ENCODE peak calls at places on chromosomes 12 and 14, in nine cellular contexts. One of them, this sample, is unnamed.

GRCh38 chr12:29220632-29221336 is 71.7 kb downstream of the FAR2 start:
- DNase-seq in IMR-90: no peak
- DNase-seq in H54: no peak
- DNase-seq in right lobe of liver: no peak
- DNase-seq in HCT116: peak; percentile 68
- DNase-seq in stomach: no peak
- DNase-seq in testis: peak; percentile 59
- DNase-seq in A549: no peak
- DNase-seq in adrenal gland: no peak
- DNase-seq in this sample: no peak

GRCh38 chr14:56889705-56890104 is 79.4 kb upstream of the OTX2 start:
- DNase-seq in IMR-90: no peak
- DNase-seq in H54: no peak
- DNase-seq in right lobe of liver: no peak
- DNase-seq in HCT116: no peak
- DNase-seq in stomach: no peak
- DNase-seq in testis: no peak
- DNase-seq in A549: no peak
- DNase-seq in adrenal gland: no peak
- DNase-seq in this sample: no peak

GRCh38 chr12:107891967-107892366 is 117.5 kb downstream of the ASCL4 start:
- DNase-seq in IMR-90: peak; percentile 4
- DNase-seq in H54: no peak
- DNase-seq in right lobe of liver: no peak
- DNase-seq in HCT116: no peak
- DNase-seq in stomach: no peak
- DNase-seq in testis: peak; percentile 40
- DNase-seq in A549: peak; percentile 24
- DNase-seq in adrenal gland: no peak
- DNase-seq in this sample: no peak

GRCh38 chr12:33650832-33651231 is 211.2 kb upstream of the SYT10 start:
- DNase-seq in IMR-90: no peak
- DNase-seq in H54: no peak
- DNase-seq in right lobe of liver: no peak
- DNase-seq in HCT116: no peak
- DNase-seq in stomach: no peak
- DNase-seq in testis: no peak
- DNase-seq in A549: no peak
- DNase-seq in adrenal gland: no peak
- DNase-seq in this sample: no peak

GRCh38 chr12:92290016-92290685 is 144.5 kb upstream of the BTG1 start:
- DNase-seq in IMR-90: peak; percentile 65
- DNase-seq in H54: peak; percentile 23
- DNase-seq in right lobe of liver: no peak
- DNase-seq in HCT116: no peak
- DNase-seq in stomach: no peak
- DNase-seq in testis: no peak
- DNase-seq in A549: peak; percentile 10
- DNase-seq in adrenal gland: no peak
- DNase-seq in this sample: no peak

GRCh38 chr14:95107711-95108110 is 49.6 kb downstream of the DICER1 start:
- DNase-seq in IMR-90: no peak
- DNase-seq in H54: no peak
- DNase-seq in right lobe of liver: no peak
- DNase-seq in HCT116: no peak
- DNase-seq in stomach: no peak
- DNase-seq in testis: no peak
- DNase-seq in A549: no peak
- DNase-seq in adrenal gland: no peak
- DNase-seq in this sample: no peak

GRCh38 chr12:12081836-12082497 is 11.2 kb downstream of the BCL2L14 start:
- DNase-seq in IMR-90: peak; percentile 55
- DNase-seq in H54: peak; percentile 16
- DNase-seq in right lobe of liver: peak; percentile 26
- DNase-seq in HCT116: peak; percentile 29
- DNase-seq in stomach: no peak
- DNase-seq in testis: no peak
- DNase-seq in A549: peak; percentile 78
- DNase-seq in adrenal gland: no peak
- DNase-seq in this sample: no peak

GRCh38 chr14:91256661-91257060 is 12.2 kb upstream of the GPR68 start:
- DNase-seq in IMR-90: no peak
- DNase-seq in H54: no peak
- DNase-seq in right lobe of liver: no peak
- DNase-seq in HCT116: no peak
- DNase-seq in stomach: no peak
- DNase-seq in testis: no peak
- DNase-seq in A549: no peak
- DNase-seq in adrenal gland: no peak
- DNase-seq in this sample: no peak

GRCh38 chr12:85280984-85281946 is 1.2 kb downstream of the ALX1 start:
- DNase-seq in IMR-90: no peak
- DNase-seq in H54: no peak
- DNase-seq in right lobe of liver: no peak
- DNase-seq in HCT116: no peak
- DNase-seq in stomach: no peak
- DNase-seq in testis: no peak
- DNase-seq in A549: no peak
- DNase-seq in adrenal gland: no peak
- DNase-seq in this sample: no peak

GRCh38 chr12:57272337-57273151 is 21.6 kb upstream of the STAC3 start:
- DNase-seq in IMR-90: peak; percentile 45
- DNase-seq in H54: no peak
- DNase-seq in right lobe of liver: no peak
- DNase-seq in HCT116: no peak
- DNase-seq in stomach: no peak
- DNase-seq in testis: no peak
- DNase-seq in A549: no peak
- DNase-seq in adrenal gland: no peak
- DNase-seq in this sample: no peak

GRCh38 chr12:98750511-98750910 is 105.4 kb downstream of the APAF1 start:
- DNase-seq in IMR-90: peak; percentile 13
- DNase-seq in H54: no peak
- DNase-seq in right lobe of liver: no peak
- DNase-seq in HCT116: no peak
- DNase-seq in stomach: no peak
- DNase-seq in testis: no peak
- DNase-seq in A549: no peak
- DNase-seq in adrenal gland: no peak
- DNase-seq in this sample: no peak

GRCh38 chr14:92961567-92961855 is 38.6 kb downstream of the CHGA start:
- DNase-seq in IMR-90: no peak
- DNase-seq in H54: no peak
- DNase-seq in right lobe of liver: no peak
- DNase-seq in HCT116: no peak
- DNase-seq in stomach: no peak
- DNase-seq in testis: no peak
- DNase-seq in A549: no peak
- DNase-seq in adrenal gland: no peak
- DNase-seq in this sample: no peak

GRCh38 chr12:46366771-46367170 is 5.8 kb downstream of the SLC38A2 start:
- DNase-seq in IMR-90: no peak
- DNase-seq in H54: no peak
- DNase-seq in right lobe of liver: no peak
- DNase-seq in HCT116: no peak
- DNase-seq in stomach: no peak
- DNase-seq in testis: no peak
- DNase-seq in A549: no peak
- DNase-seq in adrenal gland: no peak
- DNase-seq in this sample: no peak
- TF ChIP-seq POLR2A in IMR-90: no peak
- TF ChIP-seq POLR2A in H54: no peak
- TF ChIP-seq POLR2A in right lobe of liver: no peak
- TF ChIP-seq POLR2A in HCT116: no peak
- TF ChIP-seq POLR2A in stomach: no peak
- TF ChIP-seq POLR2A in testis: no peak
- TF ChIP-seq POLR2A in A549: no peak
- TF ChIP-seq POLR2A in adrenal gland: no peak
- TF ChIP-seq POLR2A in this sample: no peak

GRCh38 chr12:54359762-54360351 is 4.4 kb downstream of the GPR84 start:
- DNase-seq in IMR-90: no peak
- DNase-seq in H54: no peak
- DNase-seq in right lobe of liver: no peak
- DNase-seq in HCT116: no peak
- DNase-seq in stomach: no peak
- DNase-seq in testis: no peak
- DNase-seq in A549: no peak
- DNase-seq in adrenal gland: no peak
- DNase-seq in this sample: no peak

GRCh38 chr12:54360717-54361456 is 3.4 kb downstream of the GPR84 start:
- DNase-seq in IMR-90: peak; percentile 82
- DNase-seq in H54: no peak
- DNase-seq in right lobe of liver: peak; percentile 79
- DNase-seq in HCT116: peak; percentile 77
- DNase-seq in stomach: peak; percentile 87
- DNase-seq in testis: peak; percentile 92
- DNase-seq in A549: peak; percentile 88
- DNase-seq in adrenal gland: peak; percentile 94
- DNase-seq in this sample: no peak

GRCh38 chr12:54357802-54358619 is 6.3 kb downstream of the GPR84 start:
- DNase-seq in IMR-90: no peak
- DNase-seq in H54: no peak
- DNase-seq in right lobe of liver: no peak
- DNase-seq in HCT116: no peak
- DNase-seq in stomach: no peak
- DNase-seq in testis: no peak
- DNase-seq in A549: no peak
- DNase-seq in adrenal gland: no peak
- DNase-seq in this sample: no peak

GRCh38 chr12:54358620-54358944 is 5.7 kb downstream of the GPR84 start:
- DNase-seq in IMR-90: no peak
- DNase-seq in H54: no peak
- DNase-seq in right lobe of liver: no peak
- DNase-seq in HCT116: no peak
- DNase-seq in stomach: no peak
- DNase-seq in testis: no peak
- DNase-seq in A549: no peak
- DNase-seq in adrenal gland: no peak
- DNase-seq in this sample: no peak

GRCh38 chr12:54358945-54359761 is 5.1 kb downstream of the GPR84 start:
- DNase-seq in IMR-90: peak; percentile 100
- DNase-seq in H54: peak; percentile 88
- DNase-seq in right lobe of liver: peak; percentile 93
- DNase-seq in HCT116: peak; percentile 99
- DNase-seq in stomach: peak; percentile 95
- DNase-seq in testis: peak; percentile 98
- DNase-seq in A549: peak; percentile 100
- DNase-seq in adrenal gland: peak; percentile 99
- DNase-seq in this sample: peak; percentile 97
- TF ChIP-seq POLR2A in IMR-90: peak; percentile 56
- TF ChIP-seq POLR2A in H54: peak; percentile 48
- TF ChIP-seq POLR2A in right lobe of liver: peak; percentile 38
- TF ChIP-seq POLR2A in HCT116: no peak
- TF ChIP-seq POLR2A in stomach: no peak
- TF ChIP-seq POLR2A in testis: no peak
- TF ChIP-seq POLR2A in A549: peak; percentile 38
- TF ChIP-seq POLR2A in adrenal gland: peak; percentile 79
- TF ChIP-seq POLR2A in this sample: no peak

DNA sequence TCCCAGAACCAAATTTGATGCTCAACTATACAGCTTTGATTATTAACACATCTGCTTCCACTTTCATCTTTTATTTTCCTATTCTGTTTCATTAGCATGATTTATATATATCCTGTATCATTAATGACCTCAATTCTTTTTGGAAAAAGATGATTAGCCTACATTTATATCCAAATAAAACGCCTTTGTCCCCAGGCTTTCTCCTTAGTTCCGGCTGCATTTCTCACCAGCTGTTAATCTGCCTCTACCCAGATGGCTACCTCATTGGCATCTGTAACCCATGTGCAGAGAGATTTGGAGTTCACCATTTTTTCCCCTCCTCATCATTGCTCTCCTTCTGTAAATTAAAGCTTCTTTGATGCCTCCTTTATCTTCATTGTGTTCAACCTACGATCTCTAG is 336.8 kb upstream of the RGS6 start:
- DNase-seq in IMR-90: no peak
- DNase-seq in H54: no peak
- DNase-seq in right lobe of liver: no peak
- DNase-seq in HCT116: no peak
- DNase-seq in stomach: no peak
- DNase-seq in testis: no peak
- DNase-seq in A549: no peak
- DNase-seq in adrenal gland: no peak
- DNase-seq in this sample: no peak
- TF ChIP-seq POLR2A in IMR-90: no peak
- TF ChIP-seq POLR2A in H54: no peak
- TF ChIP-seq POLR2A in right lobe of liver: no peak
- TF ChIP-seq POLR2A in HCT116: no peak
- TF ChIP-seq POLR2A in stomach: no peak
- TF ChIP-seq POLR2A in testis: no peak
- TF ChIP-seq POLR2A in A549: no peak
- TF ChIP-seq POLR2A in adrenal gland: no peak
- TF ChIP-seq POLR2A in this sample: no peak

GRCh38 chr14:37595809-37596595 is 573 bp downstream of the TTC6 start:
- DNase-seq in IMR-90: peak; percentile 34
- DNase-seq in H54: no peak
- DNase-seq in right lobe of liver: peak; percentile 88
- DNase-seq in HCT116: peak; percentile 28
- DNase-seq in stomach: peak; percentile 68
- DNase-seq in testis: no peak
- DNase-seq in A549: peak; percentile 89
- DNase-seq in adrenal gland: no peak
- DNase-seq in this sample: no peak
- TF ChIP-seq POLR2A in IMR-90: no peak
- TF ChIP-seq POLR2A in H54: no peak
- TF ChIP-seq POLR2A in right lobe of liver: peak; percentile 52
- TF ChIP-seq POLR2A in HCT116: no peak
- TF ChIP-seq POLR2A in stomach: no peak
- TF ChIP-seq POLR2A in testis: no peak
- TF ChIP-seq POLR2A in A549: peak; percentile 28
- TF ChIP-seq POLR2A in adrenal gland: no peak
- TF ChIP-seq POLR2A in this sample: no peak

GRCh38 chr14:73741876-73742519 is 27.8 kb upstream of the PNMA1 start:
- DNase-seq in IMR-90: no peak
- DNase-seq in H54: no peak
- DNase-seq in right lobe of liver: no peak
- DNase-seq in HCT116: no peak
- DNase-seq in stomach: no peak
- DNase-seq in testis: no peak
- DNase-seq in A549: no peak
- DNase-seq in adrenal gland: no peak
- DNase-seq in this sample: peak; percentile 69
- TF ChIP-seq POLR2A in IMR-90: no peak
- TF ChIP-seq POLR2A in H54: no peak
- TF ChIP-seq POLR2A in right lobe of liver: no peak
- TF ChIP-seq POLR2A in HCT116: no peak
- TF ChIP-seq POLR2A in stomach: no peak
- TF ChIP-seq POLR2A in testis: no peak
- TF ChIP-seq POLR2A in A549: no peak
- TF ChIP-seq POLR2A in adrenal gland: no peak
- TF ChIP-seq POLR2A in this sample: no peak

GRCh38 chr14:61706096-61706690 is 10.9 kb downstream of the HIF1A start:
- DNase-seq in IMR-90: no peak
- DNase-seq in H54: no peak
- DNase-seq in right lobe of liver: no peak
- DNase-seq in HCT116: no peak
- DNase-seq in stomach: no peak
- DNase-seq in testis: no peak
- DNase-seq in A549: no peak
- DNase-seq in adrenal gland: no peak
- DNase-seq in this sample: no peak
- TF ChIP-seq POLR2A in IMR-90: no peak
- TF ChIP-seq POLR2A in H54: no peak
- TF ChIP-seq POLR2A in right lobe of liver: no peak
- TF ChIP-seq POLR2A in HCT116: no peak
- TF ChIP-seq POLR2A in stomach: no peak
- TF ChIP-seq POLR2A in testis: no peak
- TF ChIP-seq POLR2A in A549: no peak
- TF ChIP-seq POLR2A in adrenal gland: no peak
- TF ChIP-seq POLR2A in this sample: no peak

This sample was measured in suprapubic skin.